ENCODE peak calls at places on chromosome 11, in seven cellular contexts. One of them, this sample, is unnamed.

GRCh38 chr11:35012467-35013191 is 96.2 kb downstream of the PDHX start:
- DNase-seq in ascending aorta: no peak
- DNase-seq in A673: no peak
- DNase-seq in thoracic aorta: no peak
- DNase-seq in colonic mucosa: no peak
- DNase-seq in uterus: no peak
- DNase-seq in IMR-90: no peak
- DNase-seq in this sample: peak; percentile 29

GRCh38 chr11:70384486-70385152 is 13.7 kb upstream of the CTTN start:
- DNase-seq in colonic mucosa: no peak
- DNase-seq in ascending aorta: peak; percentile 55
- DNase-seq in IMR-90: no peak
- DNase-seq in uterus: no peak
- DNase-seq in A673: no peak
- DNase-seq in thoracic aorta: no peak
- DNase-seq in this sample: no peak

GRCh38 chr11:76782526-76783293 is 446 bp upstream of the TSKU start:
- DNase-seq in A673: peak; percentile 99
- DNase-seq in IMR-90: peak; percentile 98
- DNase-seq in colonic mucosa: peak; percentile 93
- DNase-seq in uterus: peak; percentile 91
- DNase-seq in thoracic aorta: peak; percentile 73
- DNase-seq in ascending aorta: peak; percentile 93
- DNase-seq in this sample: no peak

GRCh38 chr11:843818-844692 is 1.4 kb downstream of the TSPAN4 start:
- DNase-seq in colonic mucosa: peak; percentile 84
- DNase-seq in uterus: peak; percentile 94
- DNase-seq in A673: peak; percentile 68
- DNase-seq in IMR-90: peak; percentile 90
- DNase-seq in ascending aorta: peak; percentile 96
- DNase-seq in thoracic aorta: peak; percentile 83
- DNase-seq in this sample: no peak

GRCh38 chr11:36195496-36196346 is 93.5 kb downstream of the COMMD9 start:
- DNase-seq in thoracic aorta: no peak
- DNase-seq in A673: no peak
- DNase-seq in ascending aorta: no peak
- DNase-seq in IMR-90: peak; percentile 44
- DNase-seq in colonic mucosa: no peak
- DNase-seq in uterus: no peak
- DNase-seq in this sample: no peak

GRCh38 chr11:93988455-93988854 is 32.7 kb upstream of the HEPHL1 start:
- DNase-seq in uterus: no peak
- DNase-seq in A673: no peak
- DNase-seq in colonic mucosa: no peak
- DNase-seq in IMR-90: no peak
- DNase-seq in ascending aorta: no peak
- DNase-seq in thoracic aorta: no peak
- DNase-seq in this sample: no peak

GRCh38 chr11:19714093-19714386 is 1.4 kb downstream of the NAV2 start:
- DNase-seq in ascending aorta: no peak
- DNase-seq in colonic mucosa: no peak
- DNase-seq in uterus: peak; percentile 28
- DNase-seq in IMR-90: peak; percentile 19
- DNase-seq in thoracic aorta: no peak
- DNase-seq in A673: no peak
- DNase-seq in this sample: no peak

GRCh38 chr11:75078233-75078632 is 18.4 kb downstream of the OR2AT4 start:
- DNase-seq in uterus: no peak
- DNase-seq in IMR-90: peak; percentile 11
- DNase-seq in colonic mucosa: no peak
- DNase-seq in thoracic aorta: no peak
- DNase-seq in ascending aorta: no peak
- DNase-seq in A673: no peak
- DNase-seq in this sample: no peak

GRCh38 chr11:128582496-128583366 is 4.6 kb downstream of the ETS1 start:
- DNase-seq in uterus: no peak
- DNase-seq in A673: no peak
- DNase-seq in thoracic aorta: no peak
- DNase-seq in colonic mucosa: no peak
- DNase-seq in ascending aorta: no peak
- DNase-seq in IMR-90: peak; percentile 98
- DNase-seq in this sample: no peak

GRCh38 chr11:131674051-131674755 is 303.8 kb downstream of the NTM start:
- DNase-seq in thoracic aorta: no peak
- DNase-seq in A673: peak; percentile 70
- DNase-seq in IMR-90: peak; percentile 86
- DNase-seq in uterus: no peak
- DNase-seq in ascending aorta: no peak
- DNase-seq in colonic mucosa: peak; percentile 62
- DNase-seq in this sample: no peak

GRCh38 chr11:29518389-29519174 is 498.2 kb downstream of the KCNA4 start:
- DNase-seq in IMR-90: no peak
- DNase-seq in ascending aorta: no peak
- DNase-seq in thoracic aorta: no peak
- DNase-seq in colonic mucosa: no peak
- DNase-seq in uterus: no peak
- DNase-seq in A673: peak; percentile 71
- DNase-seq in this sample: no peak

GRCh38 chr11:127493330-127493729 is 492.8 kb upstream of the KIRREL3 start:
- DNase-seq in uterus: no peak
- DNase-seq in thoracic aorta: no peak
- DNase-seq in IMR-90: peak; percentile 19
- DNase-seq in ascending aorta: no peak
- DNase-seq in A673: peak; percentile 40
- DNase-seq in colonic mucosa: no peak
- DNase-seq in this sample: no peak
- TF ChIP-seq CTCF in uterus: no peak
- TF ChIP-seq CTCF in thoracic aorta: no peak
- TF ChIP-seq CTCF in IMR-90: peak; percentile 44
- TF ChIP-seq CTCF in ascending aorta: no peak
- TF ChIP-seq CTCF in A673: peak; percentile 69
- TF ChIP-seq CTCF in colonic mucosa: peak; percentile 10
- TF ChIP-seq CTCF in this sample: no peak

GRCh38 chr11:119025978-119026766 is 4.5 kb downstream of the SLC37A4 start:
- DNase-seq in IMR-90: no peak
- DNase-seq in ascending aorta: no peak
- DNase-seq in thoracic aorta: no peak
- DNase-seq in colonic mucosa: no peak
- DNase-seq in uterus: no peak
- DNase-seq in A673: no peak
- DNase-seq in this sample: no peak

GRCh38 chr11:119026970-119027369 is 3.7 kb downstream of the SLC37A4 start:
- DNase-seq in uterus: no peak
- DNase-seq in thoracic aorta: no peak
- DNase-seq in A673: no peak
- DNase-seq in ascending aorta: no peak
- DNase-seq in colonic mucosa: no peak
- DNase-seq in IMR-90: no peak
- DNase-seq in this sample: no peak

GRCh38 chr11:119025099-119025473 is 5.6 kb downstream of the SLC37A4 start:
- DNase-seq in IMR-90: no peak
- DNase-seq in ascending aorta: no peak
- DNase-seq in A673: no peak
- DNase-seq in uterus: no peak
- DNase-seq in thoracic aorta: no peak
- DNase-seq in colonic mucosa: no peak
- DNase-seq in this sample: no peak

GRCh38 chr11:119023741-119024140 is 5.2 kb downstream of the TRAPPC4 start:
- DNase-seq in uterus: no peak
- DNase-seq in A673: no peak
- DNase-seq in thoracic aorta: no peak
- DNase-seq in colonic mucosa: no peak
- DNase-seq in ascending aorta: no peak
- DNase-seq in IMR-90: no peak
- DNase-seq in this sample: no peak

GRCh38 chr11:119024430-119025098 is 6.0 kb downstream of the TRAPPC4 start:
- DNase-seq in ascending aorta: no peak
- DNase-seq in A673: no peak
- DNase-seq in colonic mucosa: no peak
- DNase-seq in IMR-90: no peak
- DNase-seq in uterus: no peak
- DNase-seq in thoracic aorta: no peak
- DNase-seq in this sample: no peak
- H3K4me1 ChIP-seq in ascending aorta: peaks cover 16% of the 10 kb centered on the region
- H3K4me1 ChIP-seq in A673: peaks cover 17% of the 10 kb centered on the region
- H3K4me1 ChIP-seq in colonic mucosa: peaks cover 11% of the 10 kb centered on the region
- H3K4me1 ChIP-seq in IMR-90: peaks cover 4% of the 10 kb centered on the region
- H3K4me1 ChIP-seq in uterus: peaks cover 4% of the 10 kb centered on the region
- H3K4me1 ChIP-seq in thoracic aorta: peaks cover 50% of the 10 kb centered on the region
- H3K4me1 ChIP-seq in this sample: peaks cover 33% of the 10 kb centered on the region

GRCh38 chr11:64563966-64564365 is 27.1 kb upstream of the SLC22A12 start:
- DNase-seq in uterus: no peak
- DNase-seq in thoracic aorta: no peak
- DNase-seq in A673: no peak
- DNase-seq in colonic mucosa: no peak
- DNase-seq in ascending aorta: no peak
- DNase-seq in IMR-90: no peak
- DNase-seq in this sample: no peak

GRCh38 chr11:64566915-64567882 is 23.8 kb upstream of the SLC22A12 start:
- DNase-seq in IMR-90: no peak
- DNase-seq in thoracic aorta: no peak
- DNase-seq in uterus: no peak
- DNase-seq in A673: no peak
- DNase-seq in ascending aorta: no peak
- DNase-seq in colonic mucosa: no peak
- DNase-seq in this sample: no peak

GRCh38 chr11:64566042-64566914 is 24.7 kb upstream of the SLC22A12 start:
- DNase-seq in colonic mucosa: peak; percentile 83
- DNase-seq in ascending aorta: no peak
- DNase-seq in A673: peak; percentile 88
- DNase-seq in IMR-90: peak; percentile 65
- DNase-seq in uterus: peak; percentile 89
- DNase-seq in thoracic aorta: no peak
- DNase-seq in this sample: no peak

GRCh38 chr11:64564419-64564818 is 26.6 kb upstream of the SLC22A12 start:
- DNase-seq in colonic mucosa: no peak
- DNase-seq in IMR-90: no peak
- DNase-seq in A673: no peak
- DNase-seq in ascending aorta: no peak
- DNase-seq in uterus: no peak
- DNase-seq in thoracic aorta: no peak
- DNase-seq in this sample: no peak

DNA sequence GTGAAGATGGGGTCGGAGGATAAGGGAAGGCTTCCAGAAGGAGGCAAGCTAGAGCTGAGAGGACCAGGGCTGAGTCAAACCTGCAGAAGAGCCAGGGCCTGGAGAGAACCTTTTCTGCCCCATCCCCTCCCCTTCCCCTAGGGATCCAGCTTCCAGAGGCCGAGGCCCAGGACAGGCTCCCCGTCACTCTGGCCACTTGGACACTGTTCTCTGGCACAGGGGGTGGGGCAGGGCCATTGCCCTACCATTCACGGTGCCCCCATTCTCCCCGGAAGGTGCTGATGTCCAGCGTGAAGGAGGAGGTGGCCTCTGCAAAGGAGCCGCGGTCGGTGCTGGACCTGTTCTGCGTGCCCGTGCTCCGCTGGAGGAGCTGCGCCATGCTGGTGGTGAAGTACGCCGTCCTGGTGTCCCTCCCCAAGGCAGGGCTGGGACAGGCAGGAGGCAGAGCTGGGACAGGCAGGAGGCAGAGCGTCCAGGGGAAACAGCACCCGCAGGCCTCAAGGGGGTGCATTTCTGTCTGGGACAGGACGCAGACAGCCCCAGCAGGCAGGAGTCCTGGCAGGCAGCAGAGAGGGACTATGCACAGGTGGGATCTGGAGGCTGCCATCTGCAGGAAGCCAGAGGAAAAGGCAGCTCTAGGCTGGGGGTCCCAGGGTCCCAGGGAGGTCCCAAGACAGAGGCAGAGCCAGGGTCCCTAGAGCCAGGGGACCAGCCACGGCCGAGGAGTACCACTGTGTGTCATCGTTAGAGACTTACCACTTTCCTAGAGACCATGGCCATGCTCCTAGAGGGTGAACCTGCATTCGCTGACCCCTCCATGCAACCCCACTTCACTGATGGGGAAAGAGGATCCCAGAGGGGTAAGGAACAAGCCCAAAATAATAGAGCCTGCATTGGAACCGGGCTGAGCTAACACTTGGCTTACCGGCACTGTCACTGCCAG is 25.8 kb upstream of the SLC22A12 start:
- DNase-seq in colonic mucosa: no peak
- DNase-seq in IMR-90: no peak
- DNase-seq in thoracic aorta: no peak
- DNase-seq in ascending aorta: no peak
- DNase-seq in A673: no peak
- DNase-seq in uterus: no peak
- DNase-seq in this sample: no peak
- TF ChIP-seq CTCF in colonic mucosa: no peak
- TF ChIP-seq CTCF in IMR-90: no peak
- TF ChIP-seq CTCF in thoracic aorta: no peak
- TF ChIP-seq CTCF in ascending aorta: no peak
- TF ChIP-seq CTCF in A673: peak; percentile 46
- TF ChIP-seq CTCF in uterus: no peak
- TF ChIP-seq CTCF in this sample: no peak

GRCh38 chr11:86537541-86538222 is 134.7 kb downstream of the ME3 start:
- DNase-seq in uterus: no peak
- DNase-seq in colonic mucosa: no peak
- DNase-seq in IMR-90: no peak
- DNase-seq in A673: peak; percentile 56
- DNase-seq in thoracic aorta: no peak
- DNase-seq in ascending aorta: no peak
- DNase-seq in this sample: no peak
- H3K4me1 ChIP-seq in uterus: no peaks in the 10 kb centered on the region
- H3K4me1 ChIP-seq in colonic mucosa: no peaks in the 10 kb centered on the region
- H3K4me1 ChIP-seq in IMR-90: no peaks in the 10 kb centered on the region
- H3K4me1 ChIP-seq in A673: no peaks in the 10 kb centered on the region
- H3K4me1 ChIP-seq in thoracic aorta: no peaks in the 10 kb centered on the region
- H3K4me1 ChIP-seq in ascending aorta: no peaks in the 10 kb centered on the region
- H3K4me1 ChIP-seq in this sample: no peaks in the 10 kb centered on the region

DNA sequence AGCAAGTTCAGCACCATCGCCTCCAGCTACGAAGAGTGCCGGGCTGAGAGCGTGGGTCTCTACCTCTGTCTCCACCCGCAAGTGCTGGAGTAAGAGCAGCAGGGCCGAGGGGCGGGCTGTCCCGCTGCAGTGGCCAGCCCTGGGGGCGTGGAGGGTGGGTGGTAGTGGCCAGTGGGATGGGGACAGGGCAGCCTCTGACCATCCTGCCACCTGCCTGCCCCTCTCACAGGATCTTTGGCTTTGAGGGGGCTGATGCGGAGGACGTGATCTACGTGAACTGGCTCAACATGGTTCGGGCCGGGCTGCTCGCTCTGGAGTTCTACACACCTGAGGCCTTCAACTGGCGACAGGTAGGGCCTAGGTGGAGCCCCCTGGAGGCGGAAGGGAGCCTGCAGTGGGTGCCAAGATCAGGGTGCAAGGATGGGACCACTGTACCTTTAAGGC is 15.0 kb upstream of the BBS1 start:
- DNase-seq in A673: no peak
- DNase-seq in ascending aorta: no peak
- DNase-seq in IMR-90: no peak
- DNase-seq in thoracic aorta: no peak
- DNase-seq in colonic mucosa: no peak
- DNase-seq in uterus: no peak
- DNase-seq in this sample: no peak
- TF ChIP-seq CTCF in A673: peak; percentile 33
- TF ChIP-seq CTCF in ascending aorta: no peak
- TF ChIP-seq CTCF in IMR-90: no peak
- TF ChIP-seq CTCF in thoracic aorta: no peak
- TF ChIP-seq CTCF in colonic mucosa: no peak
- TF ChIP-seq CTCF in uterus: no peak
- TF ChIP-seq CTCF in this sample: no peak

GRCh38 chr11:62883677-62884076 is 3.0 kb downstream of the SLC3A2 start:
- DNase-seq in uterus: no peak
- DNase-seq in A673: no peak
- DNase-seq in thoracic aorta: no peak
- DNase-seq in ascending aorta: no peak
- DNase-seq in colonic mucosa: no peak
- DNase-seq in IMR-90: no peak
- DNase-seq in this sample: no peak
- H3K4me1 ChIP-seq in uterus: peaks cover 32% of the 10 kb centered on the region
- H3K4me1 ChIP-seq in A673: peaks cover 59% of the 10 kb centered on the region
- H3K4me1 ChIP-seq in thoracic aorta: peaks cover 57% of the 10 kb centered on the region
- H3K4me1 ChIP-seq in ascending aorta: peaks cover 43% of the 10 kb centered on the region
- H3K4me1 ChIP-seq in colonic mucosa: peaks cover 13% of the 10 kb centered on the region
- H3K4me1 ChIP-seq in IMR-90: peaks cover 29% of the 10 kb centered on the region
- H3K4me1 ChIP-seq in this sample: peaks cover 36% of the 10 kb centered on the region

This sample was measured in CD8-positive, alpha-beta T cell.